ENCODE peak calls at places on chromosomes 4 and X, in ten cellular contexts. T is suprapubic skin; L is K562; A is CD8-positive, alpha-beta memory T cell; O is CD4-positive, alpha-beta memory T cell; Q is A673; E is right lobe of liver; Y is H9; V is mesenchymal stem cell; F is right cardiac atrium. B is an unnamed sample. For H3K27me3 and H3K9me3, the result is how much of the 10 kb centered on the place peaks cover.

GRCh38 chr4:3780347-3781171 is 14.4 kb downstream of the ADRA2C start:
- DNase-seq in Y (peak), Q (no peak), V (no peak), E (no peak), T (no peak), L (peak), F (peak), O (no peak), A (no peak), B (no peak)

GRCh38 chr4:142311916-142312315 is 534.2 kb downstream of the INPP4B start:
- DNase-seq in A (no peak), L (no peak), F (no peak), E (no peak), V (no peak), O (no peak), Q (no peak), Y (no peak), T (no peak), B (no peak)

GRCh38 chr4:7747556-7747955 is 192.1 kb downstream of the AFAP1 start:
- DNase-seq in Y (no peak), O (no peak), E (no peak), Q (no peak), F (peak), T (no peak), L (no peak), A (no peak), V (no peak), B (no peak)

GRCh38 chr4:99485212-99485611 is 25.6 kb upstream of the C4orf17 start:
- DNase-seq in Y (no peak), Q (no peak), T (no peak), F (no peak), O (no peak), E (no peak), V (no peak), A (no peak), L (no peak), B (no peak)

GRCh38 chr4:2937146-2937857 is 25.9 kb downstream of the NOP14 start:
- DNase-seq in L (no peak), Y (peak), T (peak), F (peak), Q (no peak), O (no peak), A (no peak), E (peak), V (no peak), B (no peak)

GRCh38 chrX:29617725-29618124 is 597.6 kb upstream of the MAGEB2 start:
- DNase-seq in L (no peak), V (no peak), F (no peak), Q (peak), T (no peak), E (no peak), Y (no peak), A (no peak), O (no peak), B (no peak)

GRCh38 chr4:187184513-187184912 is 460.9 kb upstream of the FAT1 start:
- DNase-seq in Y (no peak), T (no peak), V (no peak), A (no peak), E (no peak), Q (no peak), O (no peak), F (no peak), L (no peak), B (no peak)

GRCh38 chrX:154539077-154539476 is 7.6 kb downstream of the G6PD start:
- DNase-seq in Y (no peak), O (no peak), E (no peak), F (no peak), A (no peak), T (no peak), Q (no peak), V (no peak), L (no peak), B (no peak)

GRCh38 chr4:121953860-121954259 is 2.0 kb upstream of the TRPC3 start:
- DNase-seq in Q (no peak), O (no peak), A (no peak), F (no peak), T (no peak), Y (no peak), L (no peak), V (no peak), E (no peak), B (no peak)

GRCh38 chrX:100649550-100650356 is 5.8 kb downstream of the SRPX2 start:
- DNase-seq in Y (no peak), L (no peak), O (no peak), T (peak), V (peak), F (peak), A (no peak), Q (peak), E (peak), B (no peak)

GRCh38 chrX:84186603-84187358 is 1.2 kb downstream of the RPS6KA6 start:
- DNase-seq in F (peak), Q (no peak), T (no peak), E (no peak), V (peak), L (no peak), O (no peak), A (no peak), Y (peak), B (no peak)

GRCh38 chr4:47839259-47839658 is 1.4 kb upstream of the CORIN start:
- DNase-seq in A (no peak), F (no peak), L (no peak), E (no peak), Q (peak), O (peak), Y (no peak), T (no peak), V (peak), B (no peak)

GRCh38 chr4:5956285-5957021 is 61.8 kb downstream of the C4orf50 start:
- DNase-seq in L (no peak), Q (peak), Y (peak), V (no peak), A (no peak), O (no peak), E (peak), F (no peak), T (no peak), B (no peak)

GRCh38 chr4:154329268-154329858 is 162.2 kb downstream of the DCHS2 start:
- DNase-seq in L (no peak), A (no peak), O (no peak), T (no peak), Y (no peak), E (no peak), V (peak), Q (peak), F (no peak), B (peak)

GRCh38 chrX:17944833-17945497 is 83.9 kb upstream of the RAI2 start:
- DNase-seq in V (no peak), A (no peak), Q (peak), O (peak), L (peak), F (no peak), T (no peak), Y (no peak), E (no peak), B (peak)

GRCh38 chrX:110803506-110803905 is 7.9 kb upstream of the CHRDL1 start:
- DNase-seq in L (no peak), T (no peak), A (no peak), F (no peak), Y (no peak), O (no peak), Q (no peak), E (no peak), V (no peak), B (no peak)

GRCh38 chr4:15339732-15340131 is 88.1 kb upstream of the C1QTNF7 start:
- DNase-seq in V (peak), T (no peak), F (no peak), Q (peak), E (no peak), A (no peak), Y (no peak), L (no peak), O (no peak), B (no peak)

GRCh38 chrX:113512700-113513395 is 672.2 kb upstream of the AMOT start:
- DNase-seq in Y (no peak), V (peak), E (no peak), T (no peak), L (no peak), A (no peak), F (no peak), O (no peak), Q (peak), B (no peak)

GRCh38 chrX:120087289-120088017 is 10.0 kb upstream of the RHOXF2B start:
- DNase-seq in Q (no peak), F (no peak), O (no peak), L (no peak), V (no peak), E (no peak), Y (no peak), T (no peak), A (no peak), B (no peak)

GRCh38 chrX:154419189-154419588 is 7.8 kb downstream of the TAFAZZIN start:
- DNase-seq in O (no peak), A (no peak), E (no peak), Y (no peak), T (no peak), L (no peak), Q (no peak), V (no peak), F (no peak), B (no peak)

GRCh38 chr4:112511294-112512118 is 4.5 kb downstream of the NEUROG2 start:
- DNase-seq in A (no peak), O (no peak), F (peak), V (no peak), E (no peak), Q (no peak), L (no peak), Y (no peak), T (no peak), B (no peak)
- H3K27me3 ChIP-seq in A (half or more), O (half or more), F (under half), V (half or more), E (half or more), Q (half or more), L (half or more), Y (half or more), T (half or more), B (under half)

GRCh38 chr4:13980317-13980716 is 352.8 kb upstream of the BOD1L1 start:
- DNase-seq in E (no peak), A (no peak), T (no peak), O (no peak), F (no peak), V (peak), Y (no peak), L (no peak), Q (no peak), B (no peak)

GRCh38 chr4:13985824-13986223 is 358.3 kb upstream of the BOD1L1 start:
- DNase-seq in O (no peak), Q (no peak), F (no peak), V (no peak), Y (no peak), L (no peak), E (no peak), T (no peak), A (no peak), B (no peak)

GRCh38 chr4:13983189-13983790 is 355.8 kb upstream of the BOD1L1 start:
- DNase-seq in V (no peak), L (no peak), Y (no peak), Q (no peak), F (no peak), E (no peak), T (no peak), A (no peak), O (no peak), B (no peak)

GRCh38 chr4:13984996-13985780 is 357.7 kb upstream of the BOD1L1 start:
- DNase-seq in Q (no peak), T (no peak), E (no peak), F (peak), A (no peak), Y (no peak), L (no peak), V (no peak), O (no peak), B (no peak)

DNA sequence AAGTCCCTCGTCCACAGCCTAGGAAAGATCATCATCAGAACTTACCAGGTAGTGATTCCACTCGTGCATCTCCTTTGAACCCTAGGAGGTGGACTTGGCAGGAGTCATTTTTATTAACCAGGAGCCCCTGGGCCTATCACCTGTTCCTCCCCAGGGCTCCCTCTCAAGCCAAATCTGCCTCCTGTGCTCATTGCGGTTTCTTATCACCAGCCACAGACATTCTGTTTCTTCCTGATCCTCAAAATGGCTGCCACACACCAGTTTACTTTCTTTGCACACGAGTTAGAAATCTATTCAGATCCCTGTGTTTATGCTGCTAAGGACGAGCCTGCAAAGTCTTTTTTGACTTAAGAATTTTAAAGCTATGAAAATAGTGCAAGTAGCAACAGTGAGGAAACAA is 354.5 kb upstream of the BOD1L1 start:
- DNase-seq in O (no peak), V (no peak), F (no peak), E (no peak), Y (no peak), Q (no peak), L (no peak), T (no peak), A (no peak), B (no peak)
- H3K9me3 ChIP-seq in O (under half), V (under half), F (under half), E (under half), Y (under half), Q (under half), L (under half), T (under half), A (under half), B (under half)

GRCh38 chrX:53767544-53767943 is 81.0 kb upstream of the HUWE1 start:
- DNase-seq in Q (no peak), T (no peak), O (no peak), E (no peak), L (no peak), A (no peak), F (no peak), Y (no peak), V (no peak), B (no peak)
- H3K27me3 ChIP-seq in Q (under half), T (under half), O (under half), E (under half), L (under half), A (under half), F (under half), Y (under half), V (under half), B (under half)

DNA sequence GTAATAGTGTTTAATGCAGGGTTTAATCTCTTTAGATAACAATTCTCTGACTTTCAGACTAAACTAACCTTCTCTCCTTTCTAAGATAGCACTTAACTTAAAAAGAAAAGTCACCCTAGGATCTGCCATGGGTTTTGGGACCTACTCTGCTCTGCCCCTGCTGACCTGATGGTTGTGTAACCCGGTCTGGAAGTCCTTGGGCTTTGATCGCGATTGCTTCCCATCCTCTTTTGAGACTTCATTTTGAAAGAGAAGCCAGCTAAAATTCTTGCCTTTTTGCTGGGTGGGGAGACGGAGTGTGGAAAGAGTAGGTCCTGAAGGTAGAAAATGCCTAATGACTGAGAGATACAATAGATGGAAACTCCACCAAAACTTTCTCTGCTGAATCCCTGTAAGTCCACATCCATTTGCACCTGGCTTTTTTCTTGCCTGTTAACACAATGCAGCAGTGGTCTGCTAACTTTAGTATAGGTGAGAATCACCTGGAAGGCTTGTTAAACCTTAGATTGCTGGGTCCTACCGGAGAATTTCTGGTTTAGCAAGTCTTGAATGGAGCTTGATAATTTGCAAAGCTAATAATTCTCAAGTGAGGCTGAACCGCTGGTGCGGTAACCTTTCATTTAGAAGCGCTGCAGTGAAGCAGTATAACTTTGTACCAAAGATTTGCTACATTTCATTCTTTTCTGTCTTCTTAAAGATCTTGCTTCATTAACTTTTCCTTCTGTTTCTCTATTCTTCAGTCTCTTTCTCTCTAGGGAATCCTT is 45.6 kb upstream of the CCSER1 start:
- DNase-seq in Q (no peak), T (no peak), O (no peak), E (no peak), A (no peak), V (no peak), L (no peak), F (no peak), Y (no peak), B (no peak)
- H3K9me3 ChIP-seq in Q (under half), T (under half), O (under half), E (under half), A (under half), V (under half), L (under half), F (under half), Y (under half), B (under half)

DNA sequence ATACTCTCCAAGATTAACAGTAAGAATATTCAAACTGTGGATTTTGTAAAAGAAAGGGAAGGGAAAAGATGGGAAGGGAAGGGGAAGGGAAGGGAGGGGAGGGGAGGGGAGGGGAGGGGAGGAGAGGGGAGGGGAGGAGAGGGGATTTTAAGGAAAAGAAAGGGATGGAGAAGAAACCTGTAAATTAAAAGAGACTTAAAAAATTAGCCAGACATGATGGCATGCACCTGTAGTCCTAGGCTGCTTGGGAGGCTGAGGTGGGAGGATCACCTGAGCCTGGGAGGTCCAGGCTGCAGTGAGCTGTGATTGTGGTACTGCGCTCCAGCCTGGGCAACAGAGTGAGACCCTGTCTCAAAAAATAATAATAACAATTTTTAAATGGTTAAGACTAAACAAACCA is 83.7 kb downstream of the USP46 start:
- DNase-seq in E (no peak), F (no peak), L (no peak), T (no peak), V (no peak), O (no peak), A (no peak), Q (no peak), Y (no peak), B (no peak)
- H3K27me3 ChIP-seq in E (under half), F (under half), L (under half), T (under half), V (under half), O (under half), A (under half), Q (under half), Y (under half), B (under half)